ENCODE peak calls at places on chromosomes 4 and X, in eight cellular contexts. One of them, this sample, is unnamed.

GRCh38 chr4:184968784-184969201 is 49.5 kb upstream of the HELT start:
- DNase-seq in T-helper 1 cell: no peak
- DNase-seq in activated CD8-positive, alpha-beta memory T cell treated with anti-CD3 and anti-CD28 coated beads for 48 hours: no peak
- DNase-seq in Calu3: peak; percentile 66
- DNase-seq in stimulated activated CD8-positive, alpha-beta memory T cell treated with anti-CD3 and anti-CD28 coated beads, Interleukin-7, amount 100 ng/mL, for 24 hours: no peak
- DNase-seq in HCEC 1CT: no peak
- DNase-seq in activated CD4-positive, alpha-beta T cell treated with anti-CD3 and anti-CD28 coated beads for 48 hours: no peak
- DNase-seq in stimulated activated CD4-positive, alpha-beta T cell treated with anti-CD3 and anti-CD28 coated beads, Interleukin-2, amount 100 ng/mL, for 48 hours: no peak
- DNase-seq in this sample: peak; percentile 21

GRCh38 chr4:8685831-8686230 is 93.3 kb downstream of the CPZ start:
- DNase-seq in T-helper 1 cell: no peak
- DNase-seq in activated CD8-positive, alpha-beta memory T cell treated with anti-CD3 and anti-CD28 coated beads for 48 hours: no peak
- DNase-seq in Calu3: no peak
- DNase-seq in stimulated activated CD4-positive, alpha-beta T cell treated with anti-CD3 and anti-CD28 coated beads, Interleukin-2, amount 100 ng/mL, for 48 hours: no peak
- DNase-seq in HCEC 1CT: no peak
- DNase-seq in stimulated activated CD8-positive, alpha-beta memory T cell treated with anti-CD3 and anti-CD28 coated beads, Interleukin-7, amount 100 ng/mL, for 24 hours: no peak
- DNase-seq in activated CD4-positive, alpha-beta T cell treated with anti-CD3 and anti-CD28 coated beads for 48 hours: no peak
- DNase-seq in this sample: no peak

GRCh38 chr4:77465271-77465670 is 140.3 kb upstream of the CXCL13 start:
- DNase-seq in stimulated activated CD8-positive, alpha-beta memory T cell treated with anti-CD3 and anti-CD28 coated beads, Interleukin-7, amount 100 ng/mL, for 24 hours: no peak
- DNase-seq in stimulated activated CD4-positive, alpha-beta T cell treated with anti-CD3 and anti-CD28 coated beads, Interleukin-2, amount 100 ng/mL, for 48 hours: peak; percentile 33
- DNase-seq in activated CD4-positive, alpha-beta T cell treated with anti-CD3 and anti-CD28 coated beads for 48 hours: peak; percentile 61
- DNase-seq in HCEC 1CT: no peak
- DNase-seq in activated CD8-positive, alpha-beta memory T cell treated with anti-CD3 and anti-CD28 coated beads for 48 hours: peak; percentile 4
- DNase-seq in T-helper 1 cell: no peak
- DNase-seq in Calu3: peak; percentile 38
- DNase-seq in this sample: peak; percentile 14

GRCh38 chr4:148284526-148285193 is 157.6 kb downstream of the NR3C2 start:
- DNase-seq in HCEC 1CT: no peak
- DNase-seq in stimulated activated CD8-positive, alpha-beta memory T cell treated with anti-CD3 and anti-CD28 coated beads, Interleukin-7, amount 100 ng/mL, for 24 hours: no peak
- DNase-seq in stimulated activated CD4-positive, alpha-beta T cell treated with anti-CD3 and anti-CD28 coated beads, Interleukin-2, amount 100 ng/mL, for 48 hours: no peak
- DNase-seq in Calu3: no peak
- DNase-seq in activated CD4-positive, alpha-beta T cell treated with anti-CD3 and anti-CD28 coated beads for 48 hours: no peak
- DNase-seq in T-helper 1 cell: no peak
- DNase-seq in activated CD8-positive, alpha-beta memory T cell treated with anti-CD3 and anti-CD28 coated beads for 48 hours: no peak
- DNase-seq in this sample: peak; percentile 57

GRCh38 chrX:19543951-19544359 is 28.6 kb upstream of the MAP3K15 start:
- DNase-seq in T-helper 1 cell: no peak
- DNase-seq in stimulated activated CD4-positive, alpha-beta T cell treated with anti-CD3 and anti-CD28 coated beads, Interleukin-2, amount 100 ng/mL, for 48 hours: no peak
- DNase-seq in HCEC 1CT: no peak
- DNase-seq in activated CD8-positive, alpha-beta memory T cell treated with anti-CD3 and anti-CD28 coated beads for 48 hours: no peak
- DNase-seq in Calu3: no peak
- DNase-seq in stimulated activated CD8-positive, alpha-beta memory T cell treated with anti-CD3 and anti-CD28 coated beads, Interleukin-7, amount 100 ng/mL, for 24 hours: no peak
- DNase-seq in activated CD4-positive, alpha-beta T cell treated with anti-CD3 and anti-CD28 coated beads for 48 hours: no peak
- DNase-seq in this sample: no peak

GRCh38 chrX:47664737-47665136 is 5.8 kb upstream of the UXT start:
- DNase-seq in stimulated activated CD4-positive, alpha-beta T cell treated with anti-CD3 and anti-CD28 coated beads, Interleukin-2, amount 100 ng/mL, for 48 hours: no peak
- DNase-seq in T-helper 1 cell: no peak
- DNase-seq in stimulated activated CD8-positive, alpha-beta memory T cell treated with anti-CD3 and anti-CD28 coated beads, Interleukin-7, amount 100 ng/mL, for 24 hours: no peak
- DNase-seq in activated CD8-positive, alpha-beta memory T cell treated with anti-CD3 and anti-CD28 coated beads for 48 hours: no peak
- DNase-seq in HCEC 1CT: no peak
- DNase-seq in activated CD4-positive, alpha-beta T cell treated with anti-CD3 and anti-CD28 coated beads for 48 hours: peak; percentile 11
- DNase-seq in Calu3: no peak
- DNase-seq in this sample: no peak

GRCh38 chr4:8032381-8032780 is 92.7 kb upstream of the AFAP1 start:
- DNase-seq in stimulated activated CD8-positive, alpha-beta memory T cell treated with anti-CD3 and anti-CD28 coated beads, Interleukin-7, amount 100 ng/mL, for 24 hours: no peak
- DNase-seq in activated CD4-positive, alpha-beta T cell treated with anti-CD3 and anti-CD28 coated beads for 48 hours: no peak
- DNase-seq in Calu3: no peak
- DNase-seq in activated CD8-positive, alpha-beta memory T cell treated with anti-CD3 and anti-CD28 coated beads for 48 hours: no peak
- DNase-seq in stimulated activated CD4-positive, alpha-beta T cell treated with anti-CD3 and anti-CD28 coated beads, Interleukin-2, amount 100 ng/mL, for 48 hours: no peak
- DNase-seq in HCEC 1CT: no peak
- DNase-seq in T-helper 1 cell: no peak
- DNase-seq in this sample: no peak

GRCh38 chrX:39459204-39459603 is 638.6 kb downstream of the BCOR start:
- DNase-seq in stimulated activated CD8-positive, alpha-beta memory T cell treated with anti-CD3 and anti-CD28 coated beads, Interleukin-7, amount 100 ng/mL, for 24 hours: no peak
- DNase-seq in activated CD4-positive, alpha-beta T cell treated with anti-CD3 and anti-CD28 coated beads for 48 hours: no peak
- DNase-seq in T-helper 1 cell: no peak
- DNase-seq in Calu3: no peak
- DNase-seq in activated CD8-positive, alpha-beta memory T cell treated with anti-CD3 and anti-CD28 coated beads for 48 hours: no peak
- DNase-seq in HCEC 1CT: no peak
- DNase-seq in stimulated activated CD4-positive, alpha-beta T cell treated with anti-CD3 and anti-CD28 coated beads, Interleukin-2, amount 100 ng/mL, for 48 hours: no peak
- DNase-seq in this sample: no peak

GRCh38 chr4:168711197-168712120 is 214.6 kb downstream of the PALLD start:
- DNase-seq in stimulated activated CD4-positive, alpha-beta T cell treated with anti-CD3 and anti-CD28 coated beads, Interleukin-2, amount 100 ng/mL, for 48 hours: no peak
- DNase-seq in activated CD4-positive, alpha-beta T cell treated with anti-CD3 and anti-CD28 coated beads for 48 hours: peak; percentile 8
- DNase-seq in T-helper 1 cell: no peak
- DNase-seq in stimulated activated CD8-positive, alpha-beta memory T cell treated with anti-CD3 and anti-CD28 coated beads, Interleukin-7, amount 100 ng/mL, for 24 hours: no peak
- DNase-seq in HCEC 1CT: peak; percentile 56
- DNase-seq in activated CD8-positive, alpha-beta memory T cell treated with anti-CD3 and anti-CD28 coated beads for 48 hours: no peak
- DNase-seq in Calu3: no peak
- DNase-seq in this sample: no peak

GRCh38 chrX:55342533-55343501 is 78.1 kb upstream of the PAGE3 start:
- DNase-seq in activated CD4-positive, alpha-beta T cell treated with anti-CD3 and anti-CD28 coated beads for 48 hours: peak; percentile 37
- DNase-seq in Calu3: peak; percentile 2
- DNase-seq in activated CD8-positive, alpha-beta memory T cell treated with anti-CD3 and anti-CD28 coated beads for 48 hours: no peak
- DNase-seq in T-helper 1 cell: peak; percentile 12
- DNase-seq in stimulated activated CD4-positive, alpha-beta T cell treated with anti-CD3 and anti-CD28 coated beads, Interleukin-2, amount 100 ng/mL, for 48 hours: peak; percentile 17
- DNase-seq in HCEC 1CT: no peak
- DNase-seq in stimulated activated CD8-positive, alpha-beta memory T cell treated with anti-CD3 and anti-CD28 coated beads, Interleukin-7, amount 100 ng/mL, for 24 hours: no peak
- DNase-seq in this sample: peak; percentile 67

GRCh38 chrX:51641421-51642021 is 22.8 kb upstream of the CENPVL3 start:
- DNase-seq in T-helper 1 cell: no peak
- DNase-seq in activated CD8-positive, alpha-beta memory T cell treated with anti-CD3 and anti-CD28 coated beads for 48 hours: no peak
- DNase-seq in stimulated activated CD8-positive, alpha-beta memory T cell treated with anti-CD3 and anti-CD28 coated beads, Interleukin-7, amount 100 ng/mL, for 24 hours: no peak
- DNase-seq in Calu3: peak; percentile 41
- DNase-seq in activated CD4-positive, alpha-beta T cell treated with anti-CD3 and anti-CD28 coated beads for 48 hours: no peak
- DNase-seq in stimulated activated CD4-positive, alpha-beta T cell treated with anti-CD3 and anti-CD28 coated beads, Interleukin-2, amount 100 ng/mL, for 48 hours: no peak
- DNase-seq in HCEC 1CT: peak; percentile 23
- DNase-seq in this sample: no peak

GRCh38 chr4:1253831-1254230 is 4.9 kb upstream of the CTBP1 start:
- DNase-seq in HCEC 1CT: no peak
- DNase-seq in activated CD4-positive, alpha-beta T cell treated with anti-CD3 and anti-CD28 coated beads for 48 hours: no peak
- DNase-seq in activated CD8-positive, alpha-beta memory T cell treated with anti-CD3 and anti-CD28 coated beads for 48 hours: no peak
- DNase-seq in stimulated activated CD8-positive, alpha-beta memory T cell treated with anti-CD3 and anti-CD28 coated beads, Interleukin-7, amount 100 ng/mL, for 24 hours: no peak
- DNase-seq in Calu3: no peak
- DNase-seq in T-helper 1 cell: no peak
- DNase-seq in stimulated activated CD4-positive, alpha-beta T cell treated with anti-CD3 and anti-CD28 coated beads, Interleukin-2, amount 100 ng/mL, for 48 hours: no peak
- DNase-seq in this sample: no peak

GRCh38 chr4:113976937-113977855 is 2.3 kb downstream of the ARSJ start:
- DNase-seq in stimulated activated CD4-positive, alpha-beta T cell treated with anti-CD3 and anti-CD28 coated beads, Interleukin-2, amount 100 ng/mL, for 48 hours: no peak
- DNase-seq in HCEC 1CT: no peak
- DNase-seq in stimulated activated CD8-positive, alpha-beta memory T cell treated with anti-CD3 and anti-CD28 coated beads, Interleukin-7, amount 100 ng/mL, for 24 hours: no peak
- DNase-seq in activated CD8-positive, alpha-beta memory T cell treated with anti-CD3 and anti-CD28 coated beads for 48 hours: no peak
- DNase-seq in activated CD4-positive, alpha-beta T cell treated with anti-CD3 and anti-CD28 coated beads for 48 hours: no peak
- DNase-seq in T-helper 1 cell: no peak
- DNase-seq in Calu3: no peak
- DNase-seq in this sample: no peak

GRCh38 chrX:101385795-101386541 is at the start of gene BTK:
- DNase-seq in stimulated activated CD4-positive, alpha-beta T cell treated with anti-CD3 and anti-CD28 coated beads, Interleukin-2, amount 100 ng/mL, for 48 hours: no peak
- DNase-seq in activated CD8-positive, alpha-beta memory T cell treated with anti-CD3 and anti-CD28 coated beads for 48 hours: no peak
- DNase-seq in T-helper 1 cell: no peak
- DNase-seq in stimulated activated CD8-positive, alpha-beta memory T cell treated with anti-CD3 and anti-CD28 coated beads, Interleukin-7, amount 100 ng/mL, for 24 hours: no peak
- DNase-seq in Calu3: no peak
- DNase-seq in activated CD4-positive, alpha-beta T cell treated with anti-CD3 and anti-CD28 coated beads for 48 hours: no peak
- DNase-seq in HCEC 1CT: no peak
- DNase-seq in this sample: no peak

GRCh38 chr4:30862176-30862575 is 142.0 kb downstream of the PCDH7 start:
- DNase-seq in Calu3: no peak
- DNase-seq in stimulated activated CD8-positive, alpha-beta memory T cell treated with anti-CD3 and anti-CD28 coated beads, Interleukin-7, amount 100 ng/mL, for 24 hours: no peak
- DNase-seq in activated CD4-positive, alpha-beta T cell treated with anti-CD3 and anti-CD28 coated beads for 48 hours: no peak
- DNase-seq in stimulated activated CD4-positive, alpha-beta T cell treated with anti-CD3 and anti-CD28 coated beads, Interleukin-2, amount 100 ng/mL, for 48 hours: no peak
- DNase-seq in T-helper 1 cell: no peak
- DNase-seq in activated CD8-positive, alpha-beta memory T cell treated with anti-CD3 and anti-CD28 coated beads for 48 hours: no peak
- DNase-seq in HCEC 1CT: no peak
- DNase-seq in this sample: no peak

GRCh38 chr4:17561195-17561909 is 15.6 kb upstream of the LAP3 start:
- DNase-seq in stimulated activated CD4-positive, alpha-beta T cell treated with anti-CD3 and anti-CD28 coated beads, Interleukin-2, amount 100 ng/mL, for 48 hours: no peak
- DNase-seq in stimulated activated CD8-positive, alpha-beta memory T cell treated with anti-CD3 and anti-CD28 coated beads, Interleukin-7, amount 100 ng/mL, for 24 hours: no peak
- DNase-seq in T-helper 1 cell: no peak
- DNase-seq in HCEC 1CT: peak; percentile 13
- DNase-seq in activated CD8-positive, alpha-beta memory T cell treated with anti-CD3 and anti-CD28 coated beads for 48 hours: no peak
- DNase-seq in activated CD4-positive, alpha-beta T cell treated with anti-CD3 and anti-CD28 coated beads for 48 hours: peak; percentile 24
- DNase-seq in Calu3: no peak
- DNase-seq in this sample: no peak